ENCODE peak calls at places on chromosome 11, in seven cellular contexts. One of them, this sample, is unnamed.

GRCh38 chr11:72326151-72326842 is 82.3 kb upstream of the PHOX2A start:
- DNase-seq in NB4: no peak
- DNase-seq in CD8-positive, alpha-beta T cell: no peak
- DNase-seq in kidney: no peak
- DNase-seq in CD4-positive, CD25-positive, alpha-beta regulatory T cell: no peak
- DNase-seq in astrocyte: peak
- DNase-seq in GM23248: peak
- DNase-seq in this sample: no peak

GRCh38 chr11:2265396-2265795 is 5.0 kb downstream of the ASCL2 start:
- DNase-seq in NB4: peak
- DNase-seq in CD8-positive, alpha-beta T cell: no peak
- DNase-seq in kidney: no peak
- DNase-seq in CD4-positive, CD25-positive, alpha-beta regulatory T cell: peak
- DNase-seq in astrocyte: no peak
- DNase-seq in GM23248: no peak
- DNase-seq in this sample: peak

GRCh38 chr11:100910808-100911207 is 218.8 kb downstream of the PGR start:
- DNase-seq in NB4: no peak
- DNase-seq in CD8-positive, alpha-beta T cell: no peak
- DNase-seq in kidney: no peak
- DNase-seq in CD4-positive, CD25-positive, alpha-beta regulatory T cell: no peak
- DNase-seq in astrocyte: no peak
- DNase-seq in GM23248: no peak
- DNase-seq in this sample: no peak

GRCh38 chr11:123194308-123195181 is 503 bp downstream of the CLMP start:
- DNase-seq in NB4: peak
- DNase-seq in CD8-positive, alpha-beta T cell: no peak
- DNase-seq in kidney: peak
- DNase-seq in CD4-positive, CD25-positive, alpha-beta regulatory T cell: no peak
- DNase-seq in astrocyte: no peak
- DNase-seq in GM23248: peak
- DNase-seq in this sample: no peak

GRCh38 chr11:120248551-120249278 is 8.8 kb downstream of the POU2F3 start:
- DNase-seq in NB4: peak
- DNase-seq in CD8-positive, alpha-beta T cell: no peak
- DNase-seq in kidney: no peak
- DNase-seq in CD4-positive, CD25-positive, alpha-beta regulatory T cell: peak
- DNase-seq in astrocyte: peak
- DNase-seq in GM23248: peak
- DNase-seq in this sample: peak

GRCh38 chr11:132106336-132106982 is 736.0 kb downstream of the NTM start:
- DNase-seq in NB4: no peak
- DNase-seq in CD8-positive, alpha-beta T cell: no peak
- DNase-seq in kidney: no peak
- DNase-seq in CD4-positive, CD25-positive, alpha-beta regulatory T cell: no peak
- DNase-seq in astrocyte: peak
- DNase-seq in GM23248: no peak
- DNase-seq in this sample: no peak

GRCh38 chr11:45098929-45099328 is 47.5 kb upstream of the PRDM11 start:
- DNase-seq in NB4: no peak
- DNase-seq in CD8-positive, alpha-beta T cell: no peak
- DNase-seq in kidney: peak
- DNase-seq in CD4-positive, CD25-positive, alpha-beta regulatory T cell: no peak
- DNase-seq in astrocyte: no peak
- DNase-seq in GM23248: no peak
- DNase-seq in this sample: no peak

GRCh38 chr11:118443590-118444218 is 7.4 kb downstream of the KMT2A start:
- DNase-seq in NB4: no peak
- DNase-seq in CD8-positive, alpha-beta T cell: no peak
- DNase-seq in kidney: no peak
- DNase-seq in CD4-positive, CD25-positive, alpha-beta regulatory T cell: no peak
- DNase-seq in astrocyte: no peak
- DNase-seq in GM23248: no peak
- DNase-seq in this sample: no peak

GRCh38 chr11:68030318-68031135 is at the start of gene NDUFS8:
- DNase-seq in NB4: peak
- DNase-seq in CD8-positive, alpha-beta T cell: peak
- DNase-seq in kidney: peak
- DNase-seq in CD4-positive, CD25-positive, alpha-beta regulatory T cell: peak
- DNase-seq in astrocyte: peak
- DNase-seq in GM23248: peak
- DNase-seq in this sample: peak

GRCh38 chr11:68031136-68031459 is 617 bp downstream of the NDUFS8 start:
- DNase-seq in NB4: no peak
- DNase-seq in CD8-positive, alpha-beta T cell: no peak
- DNase-seq in kidney: no peak
- DNase-seq in CD4-positive, CD25-positive, alpha-beta regulatory T cell: peak
- DNase-seq in astrocyte: no peak
- DNase-seq in GM23248: peak
- DNase-seq in this sample: no peak

GRCh38 chr11:68032997-68033707 is 2.7 kb downstream of the NDUFS8 start:
- DNase-seq in NB4: no peak
- DNase-seq in CD8-positive, alpha-beta T cell: no peak
- DNase-seq in kidney: no peak
- DNase-seq in CD4-positive, CD25-positive, alpha-beta regulatory T cell: no peak
- DNase-seq in astrocyte: no peak
- DNase-seq in GM23248: no peak
- DNase-seq in this sample: no peak

GRCh38 chr11:68033708-68034045 is 3.2 kb downstream of the NDUFS8 start:
- DNase-seq in NB4: no peak
- DNase-seq in CD8-positive, alpha-beta T cell: no peak
- DNase-seq in kidney: no peak
- DNase-seq in CD4-positive, CD25-positive, alpha-beta regulatory T cell: no peak
- DNase-seq in astrocyte: no peak
- DNase-seq in GM23248: no peak
- DNase-seq in this sample: no peak

DNA sequence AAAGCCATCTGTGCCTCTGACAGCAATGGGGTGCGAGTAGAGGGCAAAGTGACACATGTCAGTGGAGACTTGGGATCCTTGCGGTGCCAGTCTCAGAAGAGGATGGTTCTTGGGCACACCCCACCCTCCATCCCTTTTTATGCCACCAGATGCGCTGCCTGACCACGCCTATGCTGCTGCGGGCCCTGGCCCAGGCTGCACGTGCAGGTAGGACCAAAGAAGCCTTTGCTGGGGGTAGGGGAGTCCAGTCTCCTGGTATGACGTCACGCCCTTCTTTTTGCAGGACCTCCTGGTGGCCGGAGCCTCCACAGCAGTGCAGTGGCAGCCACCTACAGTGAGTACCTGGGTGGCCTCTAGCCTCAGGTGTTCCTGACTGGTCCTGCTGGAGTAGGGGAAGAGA is 1.5 kb downstream of the NDUFS8 start:
- DNase-seq in NB4: no peak
- DNase-seq in CD8-positive, alpha-beta T cell: no peak
- DNase-seq in kidney: no peak
- DNase-seq in CD4-positive, CD25-positive, alpha-beta regulatory T cell: no peak
- DNase-seq in astrocyte: no peak
- DNase-seq in GM23248: no peak
- DNase-seq in this sample: no peak
- H3K4me3 ChIP-seq in NB4: peak
- H3K4me3 ChIP-seq in CD8-positive, alpha-beta T cell: no peak
- H3K4me3 ChIP-seq in kidney: peak
- H3K4me3 ChIP-seq in CD4-positive, CD25-positive, alpha-beta regulatory T cell: no peak
- H3K4me3 ChIP-seq in astrocyte: no peak
- H3K4me3 ChIP-seq in GM23248: no peak
- H3K4me3 ChIP-seq in this sample: peak

GRCh38 chr11:78432956-78433355 is 15.3 kb upstream of the GAB2 start:
- DNase-seq in NB4: no peak
- DNase-seq in CD8-positive, alpha-beta T cell: no peak
- DNase-seq in kidney: no peak
- DNase-seq in CD4-positive, CD25-positive, alpha-beta regulatory T cell: no peak
- DNase-seq in astrocyte: no peak
- DNase-seq in GM23248: no peak
- DNase-seq in this sample: no peak
- H3K4me3 ChIP-seq in NB4: no peak
- H3K4me3 ChIP-seq in CD8-positive, alpha-beta T cell: no peak
- H3K4me3 ChIP-seq in kidney: no peak
- H3K4me3 ChIP-seq in CD4-positive, CD25-positive, alpha-beta regulatory T cell: no peak
- H3K4me3 ChIP-seq in astrocyte: no peak
- H3K4me3 ChIP-seq in GM23248: no peak
- H3K4me3 ChIP-seq in this sample: no peak

GRCh38 chr11:66957971-66958231 is 282 bp downstream of the PC start:
- DNase-seq in NB4: no peak
- DNase-seq in CD8-positive, alpha-beta T cell: no peak
- DNase-seq in kidney: no peak
- DNase-seq in CD4-positive, CD25-positive, alpha-beta regulatory T cell: no peak
- DNase-seq in astrocyte: no peak
- DNase-seq in GM23248: no peak
- DNase-seq in this sample: no peak

GRCh38 chr11:66953431-66953833 is 4.8 kb downstream of the PC start:
- DNase-seq in NB4: no peak
- DNase-seq in CD8-positive, alpha-beta T cell: no peak
- DNase-seq in kidney: no peak
- DNase-seq in CD4-positive, CD25-positive, alpha-beta regulatory T cell: no peak
- DNase-seq in astrocyte: no peak
- DNase-seq in GM23248: no peak
- DNase-seq in this sample: no peak

GRCh38 chr11:66958956-66959274 is 732 bp upstream of the PC start:
- DNase-seq in NB4: no peak
- DNase-seq in CD8-positive, alpha-beta T cell: no peak
- DNase-seq in kidney: no peak
- DNase-seq in CD4-positive, CD25-positive, alpha-beta regulatory T cell: no peak
- DNase-seq in astrocyte: no peak
- DNase-seq in GM23248: peak
- DNase-seq in this sample: no peak

GRCh38 chr11:66958232-66958955 is at the start of gene PC:
- DNase-seq in NB4: peak
- DNase-seq in CD8-positive, alpha-beta T cell: peak
- DNase-seq in kidney: peak
- DNase-seq in CD4-positive, CD25-positive, alpha-beta regulatory T cell: peak
- DNase-seq in astrocyte: peak
- DNase-seq in GM23248: peak
- DNase-seq in this sample: peak

GRCh38 chr11:66956689-66957290 is 1.4 kb downstream of the PC start:
- DNase-seq in NB4: peak
- DNase-seq in CD8-positive, alpha-beta T cell: no peak
- DNase-seq in kidney: no peak
- DNase-seq in CD4-positive, CD25-positive, alpha-beta regulatory T cell: peak
- DNase-seq in astrocyte: peak
- DNase-seq in GM23248: peak
- DNase-seq in this sample: no peak
- H3K4me3 ChIP-seq in NB4: no peak
- H3K4me3 ChIP-seq in CD8-positive, alpha-beta T cell: no peak
- H3K4me3 ChIP-seq in kidney: no peak
- H3K4me3 ChIP-seq in CD4-positive, CD25-positive, alpha-beta regulatory T cell: no peak
- H3K4me3 ChIP-seq in astrocyte: no peak
- H3K4me3 ChIP-seq in GM23248: peak
- H3K4me3 ChIP-seq in this sample: no peak

GRCh38 chr11:121466063-121466794 is 13.5 kb upstream of the SORL1-AS1 start:
- DNase-seq in NB4: peak
- DNase-seq in CD8-positive, alpha-beta T cell: peak
- DNase-seq in kidney: peak
- DNase-seq in CD4-positive, CD25-positive, alpha-beta regulatory T cell: peak
- DNase-seq in astrocyte: peak
- DNase-seq in GM23248: peak
- DNase-seq in this sample: no peak
- H3K4me3 ChIP-seq in NB4: no peak
- H3K4me3 ChIP-seq in CD8-positive, alpha-beta T cell: peak
- H3K4me3 ChIP-seq in kidney: no peak
- H3K4me3 ChIP-seq in CD4-positive, CD25-positive, alpha-beta regulatory T cell: peak
- H3K4me3 ChIP-seq in astrocyte: peak
- H3K4me3 ChIP-seq in GM23248: peak
- H3K4me3 ChIP-seq in this sample: no peak

GRCh38 chr11:65043881-65044501 is 3.0 kb downstream of the SAC3D1 start:
- DNase-seq in NB4: peak
- DNase-seq in CD8-positive, alpha-beta T cell: no peak
- DNase-seq in kidney: no peak
- DNase-seq in CD4-positive, CD25-positive, alpha-beta regulatory T cell: no peak
- DNase-seq in astrocyte: peak
- DNase-seq in GM23248: peak
- DNase-seq in this sample: no peak

GRCh38 chr11:65045728-65046127 is 4.7 kb downstream of the SAC3D1 start:
- DNase-seq in NB4: no peak
- DNase-seq in CD8-positive, alpha-beta T cell: no peak
- DNase-seq in kidney: no peak
- DNase-seq in CD4-positive, CD25-positive, alpha-beta regulatory T cell: no peak
- DNase-seq in astrocyte: no peak
- DNase-seq in GM23248: no peak
- DNase-seq in this sample: no peak

GRCh38 chr11:65051389-65051858 is 6.9 kb downstream of the NAALADL1 start:
- DNase-seq in NB4: peak
- DNase-seq in CD8-positive, alpha-beta T cell: no peak
- DNase-seq in kidney: no peak
- DNase-seq in CD4-positive, CD25-positive, alpha-beta regulatory T cell: no peak
- DNase-seq in astrocyte: no peak
- DNase-seq in GM23248: no peak
- DNase-seq in this sample: no peak

GRCh38 chr11:65045061-65045460 is 4.1 kb downstream of the SAC3D1 start:
- DNase-seq in NB4: no peak
- DNase-seq in CD8-positive, alpha-beta T cell: no peak
- DNase-seq in kidney: no peak
- DNase-seq in CD4-positive, CD25-positive, alpha-beta regulatory T cell: no peak
- DNase-seq in astrocyte: no peak
- DNase-seq in GM23248: no peak
- DNase-seq in this sample: no peak

GRCh38 chr11:65047581-65048422 is 6.8 kb downstream of the SAC3D1 start:
- DNase-seq in NB4: no peak
- DNase-seq in CD8-positive, alpha-beta T cell: peak
- DNase-seq in kidney: no peak
- DNase-seq in CD4-positive, CD25-positive, alpha-beta regulatory T cell: peak
- DNase-seq in astrocyte: no peak
- DNase-seq in GM23248: peak
- DNase-seq in this sample: no peak
- H3K4me3 ChIP-seq in NB4: no peak
- H3K4me3 ChIP-seq in CD8-positive, alpha-beta T cell: peak
- H3K4me3 ChIP-seq in kidney: peak
- H3K4me3 ChIP-seq in CD4-positive, CD25-positive, alpha-beta regulatory T cell: peak
- H3K4me3 ChIP-seq in astrocyte: peak
- H3K4me3 ChIP-seq in GM23248: peak
- H3K4me3 ChIP-seq in this sample: no peak